ENCODE peak calls at places on chromosome 5, in seven cellular contexts. W is K562, M is GM23338, G is Panc1, V is upper lobe of left lung, U is HepG2, O is HCT116. D is an unnamed sample. For H3K4me1, the result is how much of the 10 kb centered on the place peaks cover.

GRCh38 chr5:127359502-127359901 is 68.9 kb downstream of the MEGF10 start:
- ATAC-seq in U (no peak), W (no peak), M (no peak), V (no peak), O (no peak), G (no peak), D (no peak)

GRCh38 chr5:6228257-6229250 is 149.8 kb downstream of the MED10 start:
- ATAC-seq in U (no peak), G (no peak), O (no peak), W (no peak), V (no peak), M (no peak), D (no peak)

GRCh38 chr5:97182571-97183099 is 412 bp downstream of the RIOK2 start:
- ATAC-seq in M (no peak), O (no peak), W (peak), U (no peak), V (no peak), G (no peak), D (no peak)

GRCh38 chr5:68155940-68156339 is 59.6 kb upstream of the PIK3R1 start:
- ATAC-seq in O (no peak), V (no peak), G (no peak), U (no peak), W (no peak), M (no peak), D (no peak)

GRCh38 chr5:39624890-39625289 is 200.1 kb upstream of the DAB2 start:
- ATAC-seq in U (peak), W (no peak), O (peak), V (no peak), G (no peak), M (no peak), D (peak)

GRCh38 chr5:17443333-17444125 is 54.5 kb upstream of the TAF11L2 start:
- ATAC-seq in G (no peak), V (peak), M (peak), W (peak), O (no peak), U (no peak), D (no peak)

GRCh38 chr5:146426853-146427618 is 20.1 kb upstream of the TCERG1 start:
- ATAC-seq in M (peak), G (peak), V (peak), W (peak), O (peak), U (peak), D (peak)

GRCh38 chr5:80181618-80182211 is 74.1 kb downstream of the SERINC5 start:
- ATAC-seq in V (peak), M (no peak), U (peak), W (no peak), G (peak), O (peak), D (no peak)

GRCh38 chr5:68337235-68337634 is 121.7 kb downstream of the PIK3R1 start:
- ATAC-seq in U (no peak), O (no peak), G (no peak), M (no peak), W (no peak), V (peak), D (no peak)

GRCh38 chr5:127562252-127562651 is 44.8 kb downstream of the PRRC1 start:
- ATAC-seq in M (peak), U (peak), G (peak), O (peak), V (no peak), W (peak), D (peak)

GRCh38 chr5:54360925-54361662 is 50.7 kb upstream of the ARL15 start:
- ATAC-seq in O (no peak), V (no peak), U (no peak), W (no peak), M (no peak), G (no peak), D (no peak)

GRCh38 chr5:1494780-1495524 is 28.8 kb downstream of the LPCAT1 start:
- ATAC-seq in U (no peak), O (no peak), V (peak), W (no peak), G (no peak), M (peak), D (no peak)

GRCh38 chr5:4104831-4105597 is 509.4 kb downstream of the IRX1 start:
- ATAC-seq in V (no peak), W (no peak), M (no peak), G (no peak), U (no peak), O (no peak), D (no peak)

GRCh38 chr5:3818612-3819011 is 223.0 kb downstream of the IRX1 start:
- ATAC-seq in G (no peak), O (no peak), M (no peak), V (no peak), U (no peak), W (no peak), D (no peak)

GRCh38 chr5:157486861-157487260 is 26.8 kb downstream of the NIPAL4 start:
- ATAC-seq in M (no peak), U (peak), O (peak), W (peak), G (no peak), V (no peak), D (no peak)

GRCh38 chr5:111551569-111552275 is 39.4 kb upstream of the STARD4 start:
- ATAC-seq in M (peak), W (no peak), U (no peak), G (no peak), V (no peak), O (no peak), D (no peak)

GRCh38 chr5:99060306-99061261 is 131.8 kb upstream of the CHD1 start:
- ATAC-seq in M (peak), U (peak), W (peak), O (peak), G (no peak), V (peak), D (no peak)

GRCh38 chr5:67748165-67748690 is 467.3 kb upstream of the PIK3R1 start:
- ATAC-seq in U (peak), V (no peak), G (no peak), W (no peak), M (no peak), O (no peak), D (no peak)

GRCh38 chr5:56080375-56081052 is 85.8 kb upstream of the IL6ST start:
- ATAC-seq in G (no peak), O (no peak), M (no peak), W (no peak), U (peak), V (no peak), D (no peak)

GRCh38 chr5:82494942-82495341 is 216.8 kb upstream of the RPS23 start:
- ATAC-seq in O (peak), W (peak), G (no peak), V (no peak), U (no peak), M (no peak), D (no peak)

GRCh38 chr5:39176740-39177628 is 42.4 kb downstream of the FYB1 start:
- ATAC-seq in G (no peak), W (peak), V (no peak), O (no peak), M (no peak), U (no peak), D (no peak)

DNA sequence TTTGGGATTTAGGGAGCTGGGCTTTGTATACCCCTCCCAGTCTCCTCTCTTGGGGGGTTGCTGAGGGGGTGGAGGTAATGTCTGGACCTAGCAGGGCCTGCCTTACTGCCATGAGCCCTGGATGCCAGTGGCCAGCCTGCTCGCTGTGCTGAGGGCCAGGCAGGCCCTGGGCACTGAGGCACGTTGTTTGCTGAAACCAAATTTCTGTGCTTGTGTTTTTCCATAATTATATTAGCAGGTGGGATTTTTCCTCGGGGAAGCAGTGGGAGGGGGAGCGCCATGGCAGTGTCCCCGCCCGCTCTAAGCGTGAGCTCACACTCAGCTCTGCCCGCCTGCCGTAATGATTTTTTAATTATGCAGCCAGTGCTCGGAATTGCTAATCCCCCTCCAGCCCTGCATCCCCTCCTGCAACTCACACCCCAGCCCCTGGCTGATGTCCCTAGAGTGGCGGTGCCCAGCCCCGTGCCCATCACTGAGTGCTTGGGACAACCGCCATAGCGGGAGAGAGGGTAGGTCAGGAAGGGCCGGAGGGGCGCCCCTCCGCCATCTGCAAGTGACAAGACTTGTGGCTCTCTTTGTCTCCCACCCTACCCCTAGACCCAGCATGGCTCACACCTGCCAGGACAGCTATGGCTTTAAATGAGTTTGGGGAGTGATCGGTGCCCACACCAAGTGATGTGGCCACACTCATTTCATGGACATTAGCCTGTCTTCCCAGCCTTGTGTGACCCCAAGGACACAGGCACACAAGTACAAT is 21.0 kb downstream of the CXXC5 start:
- ATAC-seq in G (no peak), W (no peak), O (no peak), V (no peak), M (no peak), U (peak), D (no peak)
- H3K4me1 ChIP-seq in G (half or more), W (half or more), O (under half), V (half or more), M (under half), U (half or more), D (half or more)

GRCh38 chr5:150457562-150458240 is 8.2 kb upstream of the RPS14 start:
- ATAC-seq in M (no peak), U (no peak), V (no peak), W (no peak), O (no peak), G (no peak), D (no peak)

GRCh38 chr5:150460781-150461180 is 11.2 kb upstream of the RPS14 start:
- ATAC-seq in M (no peak), W (no peak), O (no peak), G (no peak), V (no peak), U (no peak), D (no peak)

GRCh38 chr5:150454492-150455229 is 5.1 kb upstream of the RPS14 start:
- ATAC-seq in U (no peak), W (no peak), G (no peak), O (no peak), M (no peak), V (no peak), D (no peak)

GRCh38 chr5:150458819-150459557 is 9.4 kb upstream of the RPS14 start:
- ATAC-seq in G (peak), W (peak), M (peak), U (peak), O (peak), V (peak), D (peak)

DNA sequence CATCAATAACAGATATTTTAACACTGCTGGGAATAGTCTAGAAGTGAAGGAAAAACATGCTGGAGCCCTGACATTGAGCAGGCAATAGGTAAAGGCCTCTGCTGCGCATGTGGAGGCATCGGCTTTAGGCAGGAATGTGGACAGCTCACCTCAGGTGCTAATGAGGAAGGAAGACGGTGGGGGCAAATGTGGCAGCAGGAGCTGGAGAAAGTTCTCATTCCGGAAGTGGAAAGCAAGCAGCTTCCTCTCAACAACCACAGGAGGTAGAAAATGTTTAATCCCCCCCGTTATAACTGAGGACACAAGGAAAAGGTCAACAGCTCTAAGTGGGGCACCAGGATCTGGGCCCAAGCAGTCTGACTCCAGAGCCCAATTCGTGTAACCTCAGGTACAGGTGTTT is 7.6 kb upstream of the RPS14 start:
- ATAC-seq in W (no peak), M (no peak), G (no peak), V (no peak), U (no peak), O (no peak), D (no peak)
- H3K27ac ChIP-seq in W (no peak), M (no peak), G (no peak), V (no peak), U (no peak), O (no peak), D (no peak)

DNA sequence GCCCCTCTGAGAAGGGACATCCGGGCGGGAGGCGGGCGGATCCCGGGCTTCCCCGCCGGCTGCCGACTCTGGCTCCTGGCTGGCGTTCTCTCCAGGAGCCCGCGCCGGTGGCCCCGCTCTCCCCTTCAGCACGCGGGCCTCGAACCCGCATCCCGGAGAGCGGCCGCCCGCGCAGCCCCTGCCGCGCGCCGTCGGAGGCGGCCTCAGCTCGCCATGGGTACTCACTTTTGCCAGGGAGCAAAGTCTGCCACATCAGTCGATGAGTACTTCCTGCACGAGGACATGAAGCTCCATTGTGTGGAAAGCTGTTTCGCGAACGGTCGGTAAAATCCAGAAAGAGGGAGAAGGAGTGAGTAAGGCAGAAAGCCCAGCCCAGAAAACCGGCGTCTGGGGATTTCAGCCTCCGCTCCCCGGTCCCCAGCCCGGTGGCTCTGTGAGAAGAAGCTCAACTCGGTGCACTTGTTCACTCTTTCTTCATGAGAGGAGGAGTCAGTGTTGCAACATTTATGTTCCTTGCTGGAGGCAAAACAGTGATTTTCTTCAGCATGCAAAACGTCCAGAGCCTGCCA is at the start of gene PRLR:
- ATAC-seq in G (peak), W (no peak), V (peak), U (peak), M (peak), O (no peak), D (peak)
- TF ChIP-seq POLR2AphosphoS5 in G (no peak), W (no peak), V (no peak), U (peak), M (no peak), O (no peak), D (peak)

DNA sequence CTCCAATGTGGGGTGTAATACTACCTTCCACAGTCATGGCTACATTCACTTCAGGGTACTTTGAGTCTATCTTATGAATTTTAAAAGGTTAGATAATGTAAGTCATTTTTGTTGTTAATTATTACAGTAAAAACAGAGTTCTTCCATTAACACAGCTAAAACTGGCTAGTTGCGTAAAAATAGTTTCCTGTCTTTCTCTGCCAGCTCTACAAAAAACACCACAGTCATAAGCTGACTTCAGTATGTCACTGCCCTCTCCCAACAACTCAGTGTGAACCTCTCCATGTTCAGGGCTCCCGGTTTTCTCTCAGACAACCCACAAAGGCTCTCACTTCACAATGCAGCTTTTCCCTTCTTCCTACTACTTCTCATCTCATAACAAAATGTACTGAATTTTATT is 84.8 kb upstream of the ITGA1 start:
- ATAC-seq in O (no peak), G (no peak), M (no peak), U (no peak), W (no peak), V (no peak), D (no peak)
- H3K4me1 ChIP-seq in O (under half), G (under half), M (under half), U (under half), W (under half), V (under half), D (under half)

GRCh38 chr5:73117088-73117755 is 3.2 kb upstream of the TMEM171 start:
- ATAC-seq in U (no peak), W (no peak), O (no peak), M (no peak), V (no peak), G (no peak), D (no peak)

GRCh38 chr5:73114029-73114688 is 6.2 kb upstream of the TMEM171 start:
- ATAC-seq in M (no peak), O (no peak), W (no peak), U (no peak), V (no peak), G (no peak), D (no peak)

GRCh38 chr5:73116506-73116905 is 3.9 kb upstream of the TMEM171 start:
- ATAC-seq in U (no peak), V (no peak), M (no peak), G (no peak), O (no peak), W (no peak), D (no peak)

GRCh38 chr5:73118331-73119011 is 1.9 kb upstream of the TMEM171 start:
- ATAC-seq in O (no peak), U (no peak), V (no peak), M (no peak), W (no peak), G (no peak), D (no peak)

DNA sequence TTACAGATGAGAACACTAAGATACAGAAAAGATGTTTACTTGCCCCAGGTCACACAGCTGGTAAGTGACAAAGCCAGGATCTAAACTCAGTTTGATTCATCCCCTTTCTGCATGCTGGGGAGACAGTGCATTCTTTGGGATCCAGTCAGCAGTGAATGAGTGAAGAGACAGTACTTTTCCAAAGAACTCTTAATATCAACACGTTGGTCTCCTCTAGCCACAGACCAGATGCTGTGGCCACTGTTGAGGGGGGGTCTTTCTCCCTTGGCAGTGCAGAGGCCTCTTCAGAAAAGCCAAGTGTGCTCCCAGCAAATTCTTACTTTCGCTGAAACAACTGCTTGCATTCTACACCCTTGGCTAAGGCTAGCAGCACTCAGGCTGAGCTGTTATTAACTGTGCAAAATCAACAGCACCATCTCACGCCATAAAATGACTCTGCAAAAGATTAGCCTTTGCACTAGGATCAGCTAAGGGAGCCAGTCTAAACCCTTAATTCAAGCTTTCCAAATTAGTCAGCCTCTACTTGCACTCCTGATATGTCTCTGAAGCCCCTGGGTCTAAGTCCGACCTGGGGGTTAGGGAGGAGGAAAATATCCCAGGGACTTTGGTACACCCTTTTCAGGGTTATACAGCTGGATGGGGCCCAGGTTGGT is 4.8 kb upstream of the TMEM171 start:
- ATAC-seq in W (peak), O (no peak), U (no peak), V (no peak), M (no peak), G (no peak), D (no peak)
- H3K27ac ChIP-seq in W (no peak), O (no peak), U (no peak), V (no peak), M (no peak), G (no peak), D (no peak)

DNA sequence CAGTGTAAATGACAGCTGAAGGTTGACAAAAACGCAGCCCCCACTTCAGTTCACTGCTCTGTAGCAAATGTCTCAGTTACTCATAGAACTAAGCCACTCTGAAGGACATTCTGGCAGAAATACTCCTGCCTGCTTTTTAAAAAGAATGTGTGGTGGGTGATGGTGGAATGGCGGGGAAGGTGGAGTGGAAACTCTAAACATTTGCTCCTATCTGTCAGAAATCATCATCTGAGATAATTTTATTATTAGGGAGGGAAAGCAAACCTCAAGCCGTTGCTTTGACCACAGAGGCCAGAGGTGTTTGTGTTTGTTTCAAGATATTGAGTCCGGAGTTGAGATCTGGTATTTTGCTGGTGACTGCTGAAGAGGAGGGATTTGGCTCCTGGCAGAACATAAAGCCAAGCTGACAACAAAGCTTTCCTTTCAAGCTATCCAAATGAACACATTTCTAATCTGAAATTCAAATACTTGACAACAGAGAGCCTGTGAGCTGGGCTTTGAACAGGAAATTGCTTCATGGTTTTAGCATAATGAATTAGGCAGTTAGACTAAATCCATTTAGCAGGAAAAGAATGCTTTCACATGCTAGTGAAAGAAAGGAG is 362.7 kb downstream of the CSNK1G3 start:
- ATAC-seq in M (peak), G (peak), V (no peak), O (no peak), U (peak), W (no peak), D (no peak)
- TF ChIP-seq POLR2AphosphoS5 in M (no peak), G (no peak), V (no peak), O (no peak), U (no peak), W (no peak), D (no peak)

DNA sequence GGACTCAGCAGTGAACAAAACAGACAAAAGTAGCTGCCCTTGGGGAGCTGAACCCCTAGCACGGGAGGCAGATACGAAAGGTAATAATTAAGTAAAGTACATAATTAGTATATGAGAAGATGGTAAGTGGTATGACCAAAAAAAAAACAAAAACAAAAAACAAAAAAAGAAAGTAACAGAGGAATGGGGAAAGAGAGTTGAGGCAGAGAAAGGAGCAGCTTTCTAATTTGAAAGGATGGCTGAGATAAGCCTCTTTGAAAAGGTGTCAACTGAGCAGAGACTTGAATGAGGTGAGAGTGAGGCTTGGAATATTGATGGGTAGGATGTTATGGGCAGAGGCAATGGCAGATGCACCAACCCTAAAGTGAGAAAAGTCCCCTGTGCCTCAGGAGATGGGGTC is 69.7 kb downstream of the CARTPT start:
- ATAC-seq in U (no peak), V (no peak), W (no peak), M (no peak), G (no peak), O (no peak), D (no peak)
- H3K4me1 ChIP-seq in U (under half), V (under half), W (under half), M (under half), G (under half), O (under half), D (under half)

D was measured in gastroesophageal sphincter.